ENCODE peak calls at places on chromosomes 12 and 14, in nine cellular contexts. One of them, this sample, is unnamed.

GRCh38 chr12:132319991-132320570 is 9.3 kb downstream of the GALNT9 start:
- DNase-seq in esophagus squamous epithelium: no peak
- DNase-seq in A673: no peak
- DNase-seq in neuronal stem cell: no peak
- DNase-seq in coronary artery: no peak
- DNase-seq in mesenchymal stem cell: no peak
- DNase-seq in MM.1S: no peak
- DNase-seq in stomach: no peak
- DNase-seq in GM23338: no peak
- DNase-seq in this sample: no peak

GRCh38 chr12:80422549-80422948 is 21.5 kb upstream of the PTPRQ start:
- DNase-seq in MM.1S: no peak
- DNase-seq in neuronal stem cell: no peak
- DNase-seq in GM23338: no peak
- DNase-seq in coronary artery: no peak
- DNase-seq in stomach: no peak
- DNase-seq in mesenchymal stem cell: peak
- DNase-seq in esophagus squamous epithelium: no peak
- DNase-seq in A673: no peak
- DNase-seq in this sample: peak

GRCh38 chr14:95296595-95297365 is 22.9 kb downstream of the CLMN start:
- DNase-seq in MM.1S: no peak
- DNase-seq in mesenchymal stem cell: no peak
- DNase-seq in stomach: no peak
- DNase-seq in GM23338: no peak
- DNase-seq in esophagus squamous epithelium: no peak
- DNase-seq in neuronal stem cell: no peak
- DNase-seq in A673: no peak
- DNase-seq in coronary artery: no peak
- DNase-seq in this sample: peak

GRCh38 chr12:118050972-118051910 is 9.7 kb downstream of the WSB2 start:
- DNase-seq in esophagus squamous epithelium: no peak
- DNase-seq in mesenchymal stem cell: peak
- DNase-seq in stomach: no peak
- DNase-seq in MM.1S: no peak
- DNase-seq in coronary artery: no peak
- DNase-seq in A673: no peak
- DNase-seq in GM23338: no peak
- DNase-seq in neuronal stem cell: no peak
- DNase-seq in this sample: no peak

GRCh38 chr12:17949558-17950141 is 140.3 kb downstream of the RERGL start:
- DNase-seq in neuronal stem cell: no peak
- DNase-seq in mesenchymal stem cell: no peak
- DNase-seq in coronary artery: no peak
- DNase-seq in GM23338: no peak
- DNase-seq in A673: peak
- DNase-seq in MM.1S: no peak
- DNase-seq in esophagus squamous epithelium: no peak
- DNase-seq in stomach: no peak
- DNase-seq in this sample: no peak

GRCh38 chr14:23364164-23364571 is 804 bp downstream of the EFS start:
- DNase-seq in mesenchymal stem cell: peak
- DNase-seq in stomach: no peak
- DNase-seq in A673: peak
- DNase-seq in coronary artery: peak
- DNase-seq in MM.1S: no peak
- DNase-seq in GM23338: peak
- DNase-seq in esophagus squamous epithelium: no peak
- DNase-seq in neuronal stem cell: peak
- DNase-seq in this sample: peak

GRCh38 chr14:37246427-37246829 is 48.7 kb downstream of the MIPOL1 start:
- DNase-seq in A673: peak
- DNase-seq in mesenchymal stem cell: peak
- DNase-seq in GM23338: peak
- DNase-seq in esophagus squamous epithelium: no peak
- DNase-seq in neuronal stem cell: peak
- DNase-seq in coronary artery: no peak
- DNase-seq in stomach: no peak
- DNase-seq in MM.1S: peak
- DNase-seq in this sample: peak

GRCh38 chr14:67517083-67517482 is 16.0 kb upstream of the PLEKHH1 start:
- DNase-seq in A673: no peak
- DNase-seq in mesenchymal stem cell: no peak
- DNase-seq in stomach: peak
- DNase-seq in neuronal stem cell: no peak
- DNase-seq in coronary artery: no peak
- DNase-seq in esophagus squamous epithelium: no peak
- DNase-seq in MM.1S: no peak
- DNase-seq in GM23338: peak
- DNase-seq in this sample: peak

GRCh38 chr14:36724162-36724561 is 62.5 kb downstream of the PAX9 start:
- DNase-seq in stomach: no peak
- DNase-seq in mesenchymal stem cell: no peak
- DNase-seq in A673: no peak
- DNase-seq in MM.1S: no peak
- DNase-seq in esophagus squamous epithelium: no peak
- DNase-seq in neuronal stem cell: no peak
- DNase-seq in GM23338: peak
- DNase-seq in coronary artery: no peak
- DNase-seq in this sample: no peak

GRCh38 chr14:36591482-36591881 is 9.1 kb upstream of the NKX2-8 start:
- DNase-seq in mesenchymal stem cell: no peak
- DNase-seq in GM23338: no peak
- DNase-seq in esophagus squamous epithelium: no peak
- DNase-seq in A673: no peak
- DNase-seq in coronary artery: no peak
- DNase-seq in stomach: no peak
- DNase-seq in MM.1S: no peak
- DNase-seq in neuronal stem cell: no peak
- DNase-seq in this sample: no peak

GRCh38 chr14:102085503-102085902 is 1.3 kb downstream of the HSP90AA1 start:
- DNase-seq in GM23338: no peak
- DNase-seq in mesenchymal stem cell: no peak
- DNase-seq in coronary artery: no peak
- DNase-seq in esophagus squamous epithelium: no peak
- DNase-seq in neuronal stem cell: no peak
- DNase-seq in stomach: no peak
- DNase-seq in MM.1S: no peak
- DNase-seq in A673: no peak
- DNase-seq in this sample: no peak

GRCh38 chr12:104694161-104694560 is 237.4 kb downstream of the CHST11 start:
- DNase-seq in stomach: no peak
- DNase-seq in MM.1S: no peak
- DNase-seq in neuronal stem cell: no peak
- DNase-seq in mesenchymal stem cell: peak
- DNase-seq in esophagus squamous epithelium: no peak
- DNase-seq in A673: no peak
- DNase-seq in GM23338: no peak
- DNase-seq in coronary artery: no peak
- DNase-seq in this sample: no peak

GRCh38 chr12:118428643-118429042 is 52.3 kb downstream of the SUDS3 start:
- DNase-seq in stomach: no peak
- DNase-seq in coronary artery: no peak
- DNase-seq in esophagus squamous epithelium: no peak
- DNase-seq in MM.1S: no peak
- DNase-seq in neuronal stem cell: no peak
- DNase-seq in mesenchymal stem cell: no peak
- DNase-seq in GM23338: no peak
- DNase-seq in A673: no peak
- DNase-seq in this sample: no peak

GRCh38 chr12:14086838-14087237 is 105.4 kb upstream of the GRIN2B start:
- DNase-seq in mesenchymal stem cell: no peak
- DNase-seq in stomach: no peak
- DNase-seq in esophagus squamous epithelium: no peak
- DNase-seq in MM.1S: no peak
- DNase-seq in GM23338: no peak
- DNase-seq in neuronal stem cell: no peak
- DNase-seq in A673: no peak
- DNase-seq in coronary artery: no peak
- DNase-seq in this sample: no peak

GRCh38 chr14:21385170-21385904 is 1.5 kb upstream of the SUPT16H start:
- DNase-seq in neuronal stem cell: no peak
- DNase-seq in A673: no peak
- DNase-seq in GM23338: no peak
- DNase-seq in coronary artery: no peak
- DNase-seq in MM.1S: no peak
- DNase-seq in mesenchymal stem cell: no peak
- DNase-seq in esophagus squamous epithelium: no peak
- DNase-seq in stomach: no peak
- DNase-seq in this sample: peak

GRCh38 chr12:122834229-122834920 is 882 bp upstream of the HIP1R start:
- DNase-seq in esophagus squamous epithelium: no peak
- DNase-seq in mesenchymal stem cell: peak
- DNase-seq in MM.1S: no peak
- DNase-seq in stomach: peak
- DNase-seq in coronary artery: no peak
- DNase-seq in A673: peak
- DNase-seq in GM23338: peak
- DNase-seq in neuronal stem cell: peak
- DNase-seq in this sample: peak
- H3K27ac ChIP-seq in esophagus squamous epithelium: peak
- H3K27ac ChIP-seq in mesenchymal stem cell: peak
- H3K27ac ChIP-seq in MM.1S: no peak
- H3K27ac ChIP-seq in stomach: peak
- H3K27ac ChIP-seq in coronary artery: peak
- H3K27ac ChIP-seq in A673: no peak
- H3K27ac ChIP-seq in GM23338: no peak
- H3K27ac ChIP-seq in neuronal stem cell: peak
- H3K27ac ChIP-seq in this sample: peak

GRCh38 chr12:54378791-54379400 is 5.6 kb downstream of the ZNF385A start:
- DNase-seq in MM.1S: peak
- DNase-seq in mesenchymal stem cell: peak
- DNase-seq in coronary artery: peak
- DNase-seq in esophagus squamous epithelium: no peak
- DNase-seq in stomach: peak
- DNase-seq in neuronal stem cell: no peak
- DNase-seq in GM23338: peak
- DNase-seq in A673: peak
- DNase-seq in this sample: peak

GRCh38 chr12:54375258-54375579 is 9.3 kb downstream of the ZNF385A start:
- DNase-seq in A673: no peak
- DNase-seq in coronary artery: no peak
- DNase-seq in stomach: no peak
- DNase-seq in esophagus squamous epithelium: no peak
- DNase-seq in GM23338: no peak
- DNase-seq in MM.1S: no peak
- DNase-seq in mesenchymal stem cell: no peak
- DNase-seq in neuronal stem cell: no peak
- DNase-seq in this sample: no peak

GRCh38 chr12:54374555-54375257 is 9.8 kb downstream of the ZNF385A start:
- DNase-seq in A673: no peak
- DNase-seq in mesenchymal stem cell: no peak
- DNase-seq in neuronal stem cell: no peak
- DNase-seq in GM23338: no peak
- DNase-seq in coronary artery: no peak
- DNase-seq in esophagus squamous epithelium: no peak
- DNase-seq in stomach: no peak
- DNase-seq in MM.1S: no peak
- DNase-seq in this sample: peak

GRCh38 chr12:54377797-54378515 is 6.6 kb downstream of the ZNF385A start:
- DNase-seq in MM.1S: no peak
- DNase-seq in esophagus squamous epithelium: no peak
- DNase-seq in mesenchymal stem cell: no peak
- DNase-seq in coronary artery: no peak
- DNase-seq in stomach: no peak
- DNase-seq in A673: no peak
- DNase-seq in GM23338: no peak
- DNase-seq in neuronal stem cell: no peak
- DNase-seq in this sample: no peak

GRCh38 chr12:54376596-54377468 is 7.7 kb downstream of the ZNF385A start:
- DNase-seq in MM.1S: no peak
- DNase-seq in A673: no peak
- DNase-seq in coronary artery: no peak
- DNase-seq in mesenchymal stem cell: no peak
- DNase-seq in stomach: no peak
- DNase-seq in neuronal stem cell: no peak
- DNase-seq in GM23338: no peak
- DNase-seq in esophagus squamous epithelium: no peak
- DNase-seq in this sample: no peak
- H3K27ac ChIP-seq in MM.1S: no peak
- H3K27ac ChIP-seq in A673: no peak
- H3K27ac ChIP-seq in coronary artery: peak
- H3K27ac ChIP-seq in mesenchymal stem cell: no peak
- H3K27ac ChIP-seq in stomach: peak
- H3K27ac ChIP-seq in neuronal stem cell: no peak
- H3K27ac ChIP-seq in GM23338: no peak
- H3K27ac ChIP-seq in esophagus squamous epithelium: peak
- H3K27ac ChIP-seq in this sample: no peak

GRCh38 chr12:110058875-110059615 is 10.7 kb upstream of the C12orf76 start:
- DNase-seq in MM.1S: no peak
- DNase-seq in coronary artery: no peak
- DNase-seq in GM23338: no peak
- DNase-seq in A673: no peak
- DNase-seq in esophagus squamous epithelium: no peak
- DNase-seq in stomach: no peak
- DNase-seq in mesenchymal stem cell: no peak
- DNase-seq in neuronal stem cell: no peak
- DNase-seq in this sample: no peak
- H3K27ac ChIP-seq in MM.1S: no peak
- H3K27ac ChIP-seq in coronary artery: no peak
- H3K27ac ChIP-seq in GM23338: no peak
- H3K27ac ChIP-seq in A673: no peak
- H3K27ac ChIP-seq in esophagus squamous epithelium: no peak
- H3K27ac ChIP-seq in stomach: no peak
- H3K27ac ChIP-seq in mesenchymal stem cell: no peak
- H3K27ac ChIP-seq in neuronal stem cell: no peak
- H3K27ac ChIP-seq in this sample: no peak

DNA sequence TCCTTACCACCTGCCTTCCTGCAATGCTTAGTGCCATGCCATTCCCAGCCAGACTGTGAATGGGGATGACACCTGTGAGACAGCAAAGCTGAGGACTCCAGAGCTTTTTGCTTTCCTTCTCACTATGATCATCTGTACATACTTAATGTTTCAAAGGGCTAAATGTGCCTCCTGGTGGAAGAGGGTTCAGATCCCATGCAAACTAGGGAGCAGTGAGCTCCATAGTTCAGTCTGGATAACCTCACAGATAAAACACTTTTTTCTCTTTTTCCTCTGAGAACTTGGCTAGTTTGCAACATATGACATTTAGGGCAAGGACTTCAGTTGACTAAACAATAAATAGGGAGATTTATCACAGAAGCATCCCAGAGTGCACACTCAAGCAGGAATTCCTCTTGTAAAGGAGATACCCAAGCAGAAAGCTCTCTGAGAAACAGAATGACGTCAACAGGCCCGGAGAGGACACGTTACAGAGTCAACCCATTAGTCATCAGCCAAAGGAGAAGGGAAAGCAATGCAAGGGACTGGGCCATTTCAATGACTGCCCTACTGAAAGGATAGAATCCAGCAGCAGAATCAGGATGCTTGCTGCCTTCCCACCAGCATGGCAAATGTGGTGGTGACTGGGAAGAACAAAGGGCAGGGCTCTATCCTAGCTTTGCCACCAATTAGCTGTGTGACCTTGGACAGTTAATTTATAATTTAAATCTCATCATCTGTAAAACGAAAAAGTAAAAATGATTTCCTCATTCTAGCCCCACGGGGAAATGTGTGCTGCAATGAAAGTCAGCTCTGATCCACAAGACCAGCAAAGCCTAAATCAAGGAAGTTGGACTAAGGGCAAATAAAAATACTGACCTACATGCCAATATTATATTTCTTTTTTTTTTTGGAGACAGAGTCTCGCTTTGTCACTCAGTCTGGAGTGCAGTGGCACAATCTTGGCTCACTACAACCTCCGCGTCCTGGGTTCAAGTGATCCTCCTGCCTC is 80.9 kb upstream of the ACTN1 start:
- DNase-seq in GM23338: no peak
- DNase-seq in stomach: no peak
- DNase-seq in MM.1S: no peak
- DNase-seq in mesenchymal stem cell: peak
- DNase-seq in coronary artery: peak
- DNase-seq in neuronal stem cell: no peak
- DNase-seq in A673: no peak
- DNase-seq in esophagus squamous epithelium: no peak
- DNase-seq in this sample: no peak
- H3K27ac ChIP-seq in GM23338: no peak
- H3K27ac ChIP-seq in stomach: peak
- H3K27ac ChIP-seq in MM.1S: no peak
- H3K27ac ChIP-seq in mesenchymal stem cell: peak
- H3K27ac ChIP-seq in coronary artery: peak
- H3K27ac ChIP-seq in neuronal stem cell: no peak
- H3K27ac ChIP-seq in A673: no peak
- H3K27ac ChIP-seq in esophagus squamous epithelium: no peak
- H3K27ac ChIP-seq in this sample: no peak

This sample was measured in SJCRH30.